ENCODE peak calls at places on chromosomes 1 and 21, in six cellular contexts. Q is ovary, V is suprapubic skin, M is upper lobe of left lung, F is stomach, T is GM12878. H is an unnamed sample.

GRCh38 chr1:168320805-168321577 is 40.3 kb downstream of the TBX19 start:
- DNase-seq in Q (peak), V (no peak), M (no peak), F (no peak), T (no peak), H (no peak)

GRCh38 chr1:245939756-245940345 is 567.2 kb downstream of the SMYD3 start:
- DNase-seq in Q (no peak), V (no peak), M (no peak), F (no peak), T (no peak), H (no peak)

GRCh38 chr1:111754964-111755320 is 759 bp upstream of the DDX20 start:
- DNase-seq in Q (peak), V (no peak), M (peak), F (peak), T (no peak), H (no peak)

GRCh38 chr1:147717051-147717705 is 43.2 kb downstream of the GJA5 start:
- DNase-seq in Q (no peak), V (no peak), M (no peak), F (peak), T (no peak), H (no peak)

GRCh38 chr21:44902268-44903053 is 18.2 kb downstream of the ITGB2 start:
- DNase-seq in Q (no peak), V (no peak), M (no peak), F (no peak), T (no peak), H (no peak)

GRCh38 chr21:46486481-46487000 is 27.9 kb downstream of the DIP2A start:
- DNase-seq in Q (no peak), V (no peak), M (no peak), F (no peak), T (no peak), H (no peak)

GRCh38 chr1:50970508-50970885 is 452 bp downstream of the CDKN2C start:
- DNase-seq in Q (no peak), V (no peak), M (no peak), F (no peak), T (no peak), H (no peak)

GRCh38 chr1:96721053-96721381 is 567 bp upstream of the PTBP2 start:
- DNase-seq in Q (no peak), V (no peak), M (no peak), F (no peak), T (no peak), H (no peak)

GRCh38 chr1:215002471-215002870 is 80.1 kb upstream of the KCNK2 start:
- DNase-seq in Q (no peak), V (no peak), M (no peak), F (no peak), T (no peak), H (no peak)

GRCh38 chr1:155251566-155251965 is 3.7 kb downstream of the ENTREP3 start:
- DNase-seq in Q (no peak), V (no peak), M (no peak), F (no peak), T (no peak), H (no peak)

GRCh38 chr1:155253208-155253607 is 2.1 kb downstream of the ENTREP3 start:
- DNase-seq in Q (no peak), V (no peak), M (no peak), F (no peak), T (no peak), H (no peak)

GRCh38 chr1:155247667-155248563 is 7.4 kb downstream of the ENTREP3 start:
- DNase-seq in Q (no peak), V (no peak), M (peak), F (no peak), T (no peak), H (no peak)

GRCh38 chr1:155250246-155250632 is 5.0 kb downstream of the ENTREP3 start:
- DNase-seq in Q (no peak), V (no peak), M (no peak), F (no peak), T (no peak), H (no peak)

GRCh38 chr1:155250633-155251449 is 4.4 kb downstream of the ENTREP3 start:
- DNase-seq in Q (peak), V (peak), M (peak), F (peak), T (peak), H (peak)
- TF ChIP-seq EP300 in Q (no peak), V (no peak), M (no peak), F (no peak), T (no peak), H (no peak)

GRCh38 chr1:155208656-155209372 is at the start of gene MTX1:
- DNase-seq in Q (peak), V (peak), M (peak), F (peak), T (no peak), H (peak)

GRCh38 chr1:155207578-155208405 is at the start of gene THBS3:
- DNase-seq in Q (peak), V (no peak), M (no peak), F (no peak), T (no peak), H (no peak)

GRCh38 chr1:155205969-155206593 is 1.6 kb downstream of the THBS3 start:
- DNase-seq in Q (no peak), V (no peak), M (no peak), F (no peak), T (no peak), H (no peak)

GRCh38 chr1:155208406-155208655 is 164 bp upstream of the MTX1 start:
- DNase-seq in Q (no peak), V (no peak), M (no peak), F (no peak), T (no peak), H (no peak)

GRCh38 chr1:155206891-155207577 is 663 bp downstream of the THBS3 start:
- DNase-seq in Q (peak), V (peak), M (peak), F (peak), T (no peak), H (peak)
- TF ChIP-seq EP300 in Q (no peak), V (no peak), M (no peak), F (no peak), T (no peak), H (no peak)

GRCh38 chr1:162373541-162374375 is 2.9 kb downstream of the SPATA46 start:
- DNase-seq in Q (no peak), V (no peak), M (no peak), F (no peak), T (no peak), H (no peak)

GRCh38 chr1:162371611-162372010 is 5.0 kb downstream of the SPATA46 start:
- DNase-seq in Q (no peak), V (no peak), M (no peak), F (no peak), T (no peak), H (no peak)

GRCh38 chr1:162370721-162371120 is 5.9 kb downstream of the SPATA46 start:
- DNase-seq in Q (no peak), V (no peak), M (no peak), F (no peak), T (no peak), H (no peak)

GRCh38 chr1:162373072-162373427 is 3.6 kb downstream of the SPATA46 start:
- DNase-seq in Q (no peak), V (no peak), M (no peak), F (no peak), T (no peak), H (no peak)

DNA sequence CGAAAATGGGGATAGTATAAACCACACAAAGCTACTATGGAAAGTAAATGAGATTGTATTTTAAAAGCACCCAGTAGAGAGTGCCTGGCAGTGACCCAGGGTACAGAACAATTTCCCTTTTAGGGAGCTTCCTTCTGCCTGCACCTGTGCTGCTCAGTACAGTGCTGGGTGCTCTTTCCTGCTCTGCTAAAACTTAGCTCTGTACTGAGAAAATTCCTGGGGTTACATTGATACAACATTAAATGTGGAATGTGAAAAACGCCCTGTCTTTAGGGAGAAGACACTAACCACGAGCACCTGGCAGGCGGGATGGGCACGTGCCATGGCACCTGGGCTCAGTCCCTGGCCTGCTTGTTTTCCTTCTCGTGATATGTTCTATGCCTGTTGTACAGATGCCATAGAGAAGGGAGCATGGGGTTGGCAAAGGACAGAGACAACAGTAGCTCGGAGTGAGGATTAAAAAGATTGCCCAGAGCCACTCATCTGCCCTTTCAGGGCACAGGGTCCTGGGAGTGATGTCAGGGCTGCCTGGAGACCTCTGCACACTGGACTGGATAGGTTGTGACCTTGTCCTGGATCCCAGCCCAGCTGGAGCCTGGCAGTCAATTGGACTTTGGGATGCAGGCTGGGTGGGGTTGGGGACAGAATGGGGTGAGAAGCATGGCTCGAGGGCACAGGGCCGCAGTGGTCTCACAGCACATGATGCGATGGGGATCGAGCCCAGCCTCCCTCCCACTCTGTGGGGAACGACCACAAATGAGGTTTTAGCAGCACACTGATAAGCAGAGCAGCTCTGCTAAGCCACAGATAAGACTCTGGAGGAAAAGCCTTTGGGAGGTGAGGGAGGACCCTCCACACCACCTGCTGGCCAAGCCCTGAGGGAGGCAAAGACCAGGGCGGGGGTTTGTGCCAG is 4.2 kb downstream of the SPATA46 start:
- DNase-seq in Q (no peak), V (no peak), M (peak), F (no peak), T (no peak), H (no peak)
- TF ChIP-seq EP300 in Q (no peak), V (no peak), M (no peak), F (no peak), T (no peak), H (no peak)

DNA sequence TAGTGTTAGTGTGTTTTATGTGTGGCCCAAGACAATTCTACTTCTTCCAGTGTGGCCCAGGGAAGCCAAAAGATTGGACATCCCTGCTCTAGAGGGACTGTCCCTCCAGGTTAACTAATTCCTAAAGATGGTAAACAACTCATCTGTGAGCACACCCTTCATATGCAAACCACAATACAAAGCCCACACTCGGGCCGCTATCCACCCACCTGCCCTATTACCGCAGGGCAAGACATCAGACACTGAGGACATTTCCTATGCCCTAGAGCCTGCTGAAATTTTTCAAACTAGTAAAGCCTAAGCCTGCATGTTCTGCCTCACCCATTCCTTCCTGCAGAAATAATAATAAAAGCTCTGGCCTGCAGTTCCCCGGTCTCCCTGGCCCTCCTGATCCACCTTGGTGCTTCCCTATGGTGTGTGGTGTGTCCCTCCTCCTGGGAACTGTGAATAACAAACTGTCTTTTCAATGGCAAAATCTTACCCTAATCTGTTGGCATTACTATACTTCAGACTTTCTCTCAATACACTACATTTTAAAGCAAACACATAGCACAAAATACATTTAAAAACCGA is 39.3 kb upstream of the NTPCR start:
- DNase-seq in Q (no peak), V (no peak), M (no peak), F (no peak), T (no peak), H (no peak)
- TF ChIP-seq EP300 in Q (no peak), V (no peak), M (no peak), F (no peak), T (no peak), H (no peak)

GRCh38 chr1:64469977-64470669 is at the start of gene CACHD1:
- DNase-seq in Q (peak), V (peak), M (peak), F (peak), T (no peak), H (peak)
- TF ChIP-seq EP300 in Q (no peak), V (no peak), M (no peak), F (no peak), T (no peak), H (no peak)

GRCh38 chr1:8632092-8632491 is 185.3 kb downstream of the RERE start:
- DNase-seq in Q (no peak), V (no peak), M (no peak), F (no peak), T (no peak), H (no peak)
- TF ChIP-seq EP300 in Q (no peak), V (no peak), M (no peak), F (no peak), T (no peak), H (no peak)

GRCh38 chr21:31566611-31567010 is 92.9 kb upstream of the SOD1 start:
- DNase-seq in Q (no peak), V (no peak), M (no peak), F (no peak), T (no peak), H (no peak)

GRCh38 chr21:31576428-31576827 is 83.1 kb upstream of the SOD1 start:
- DNase-seq in Q (no peak), V (no peak), M (no peak), F (no peak), T (no peak), H (no peak)

GRCh38 chr21:31570824-31571425 is 88.6 kb upstream of the SOD1 start:
- DNase-seq in Q (no peak), V (no peak), M (no peak), F (no peak), T (no peak), H (no peak)

GRCh38 chr21:31573217-31573616 is 86.3 kb upstream of the SOD1 start:
- DNase-seq in Q (no peak), V (no peak), M (no peak), F (no peak), T (no peak), H (no peak)

GRCh38 chr21:31571879-31572278 is 87.6 kb upstream of the SOD1 start:
- DNase-seq in Q (no peak), V (no peak), M (no peak), F (no peak), T (no peak), H (no peak)
- TF ChIP-seq EP300 in Q (no peak), V (no peak), M (no peak), F (no peak), T (no peak), H (no peak)

GRCh38 chr1:160052943-160053342 is 17.0 kb downstream of the KCNJ10 start:
- DNase-seq in Q (no peak), V (no peak), M (no peak), F (no peak), T (no peak), H (no peak)

GRCh38 chr1:160050619-160051018 is 18.8 kb upstream of the PIGM start:
- DNase-seq in Q (no peak), V (no peak), M (peak), F (no peak), T (no peak), H (no peak)

GRCh38 chr1:160058087-160058486 is 11.9 kb downstream of the KCNJ10 start:
- DNase-seq in Q (no peak), V (no peak), M (no peak), F (no peak), T (no peak), H (no peak)

GRCh38 chr1:160056648-160057169 is 13.3 kb downstream of the KCNJ10 start:
- DNase-seq in Q (no peak), V (no peak), M (no peak), F (no peak), T (no peak), H (no peak)

DNA sequence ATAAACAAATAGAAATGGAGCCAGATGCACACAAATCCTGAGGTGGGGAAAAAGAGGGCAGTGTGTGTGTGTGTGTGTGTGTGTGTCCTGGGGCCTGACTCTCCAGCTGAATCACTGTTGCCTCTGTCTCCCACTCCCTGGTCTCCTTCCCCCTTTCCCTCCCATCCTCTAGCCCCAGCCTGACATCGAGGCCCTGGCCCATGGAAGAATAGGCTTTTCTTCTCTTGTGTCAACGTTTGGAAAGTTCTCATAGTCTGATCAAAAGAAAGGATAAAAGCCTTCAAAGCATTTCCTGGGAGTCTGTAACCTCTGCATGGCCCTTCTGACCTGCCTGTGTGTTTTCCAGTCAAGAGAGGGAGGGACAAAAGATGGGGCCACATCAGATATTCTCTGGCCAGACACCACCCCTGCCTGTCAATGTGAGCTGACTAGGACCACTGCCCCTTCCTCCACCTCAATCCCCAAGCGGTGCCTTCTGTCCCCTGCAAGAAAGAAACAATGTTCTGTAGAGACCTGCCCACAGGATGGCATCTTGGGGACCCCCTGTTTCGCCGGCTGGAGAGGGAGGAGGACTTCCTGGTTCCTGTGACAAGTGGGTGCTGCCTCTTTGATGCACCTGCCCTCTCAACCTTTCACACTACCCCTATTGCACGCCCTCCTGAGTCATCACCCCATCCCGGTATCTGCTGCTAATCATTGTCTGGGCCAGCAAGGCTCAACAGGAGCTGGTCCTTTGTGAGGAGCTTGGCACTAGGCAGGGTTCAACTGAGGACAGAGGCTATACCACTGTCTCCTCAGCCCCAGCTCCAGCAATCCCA is 16.2 kb downstream of the KCNJ10 start:
- DNase-seq in Q (no peak), V (no peak), M (no peak), F (no peak), T (no peak), H (no peak)
- TF ChIP-seq EP300 in Q (no peak), V (no peak), M (no peak), F (no peak), T (no peak), H (no peak)

DNA sequence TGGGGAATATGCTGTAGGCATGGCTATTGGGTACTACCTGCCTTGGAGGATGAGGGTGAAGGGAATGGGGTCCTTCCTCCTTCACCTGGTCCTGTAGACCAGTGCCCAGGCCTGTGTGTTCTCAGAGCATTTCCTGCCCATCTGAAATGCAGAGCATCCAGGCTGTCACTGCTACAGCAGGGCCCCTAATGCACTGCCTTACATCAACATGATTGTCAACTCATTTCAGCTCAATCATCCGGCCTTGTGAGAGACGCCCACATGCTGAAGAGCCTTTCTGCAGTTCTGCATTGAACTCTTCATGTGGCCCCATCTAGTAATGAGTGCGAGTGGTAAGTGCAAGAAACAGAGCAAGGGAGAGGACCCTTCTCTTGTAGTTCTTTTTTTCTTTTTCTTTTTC is 39.8 kb upstream of the SRP9 start:
- DNase-seq in Q (no peak), V (no peak), M (no peak), F (no peak), T (no peak), H (no peak)
- TF ChIP-seq EP300 in Q (no peak), V (no peak), M (no peak), F (no peak), T (no peak), H (no peak)

H was measured in esophagus muscularis mucosa.